ENCODE peak calls at places on chromosomes 2 and 18, in four cellular contexts. G is Caki2, U is heart left ventricle, F is NCI-H1092 treated with DMSO at 0.1 percent for 48 hours. C is an unnamed sample.

GRCh38 chr18:76565238-76566173 is 70.5 kb upstream of the ZNF516 start:
- DNase-seq in F (no peak), G (peak), U (peak), C (peak)

GRCh38 chr2:180050246-180050645 is 43.1 kb upstream of the CWC22 start:
- DNase-seq in F (no peak), G (no peak), U (no peak), C (no peak)

GRCh38 chr18:79169958-79170555 is 100.9 kb downstream of the ATP9B start:
- DNase-seq in F (no peak), U (no peak), G (no peak), C (no peak)

GRCh38 chr2:27920148-27920885 is 29.8 kb downstream of the BABAM2 start:
- DNase-seq in F (no peak), G (peak), U (no peak), C (no peak)

GRCh38 chr2:53317863-53318262 is 449.7 kb upstream of the CHAC2 start:
- DNase-seq in G (no peak), U (no peak), F (no peak), C (no peak)

GRCh38 chr18:36078751-36079529 is 11.6 kb upstream of the RPRD1A start:
- DNase-seq in G (no peak), F (no peak), U (no peak), C (no peak)

GRCh38 chr2:176020400-176020799 is 18.3 kb upstream of the LNPK start:
- DNase-seq in G (no peak), F (no peak), U (no peak), C (no peak)

GRCh38 chr18:57762686-57763085 is 40.4 kb downstream of the ATP8B1 start:
- DNase-seq in F (no peak), G (no peak), U (no peak), C (no peak)

GRCh38 chr2:16130541-16130880 is 190.2 kb downstream of the MYCN start:
- DNase-seq in G (no peak), F (no peak), U (no peak), C (no peak)

C was measured in uterus.